ENCODE peak calls at places on chromosomes 6 and 20, in four cellular contexts. L is mammary epithelial cell, M is esophagus squamous epithelium, K is fibroblast of the aortic adventitia. E is an unnamed sample.

GRCh38 chr6:119921491-119922010 is 572.0 kb upstream of the MAN1A1 start:
- DNase-seq in L (no peak), M (no peak), K (no peak), E (no peak)

GRCh38 chr6:38306915-38307314 is 332.8 kb downstream of the BTBD9 start:
- DNase-seq in L (no peak), M (no peak), K (peak), E (no peak)

GRCh38 chr6:138719011-138719635 is 54.4 kb upstream of the CCDC28A start:
- DNase-seq in L (no peak), M (no peak), K (peak), E (no peak)

GRCh38 chr20:47353697-47354387 is 2.7 kb downstream of the ZMYND8 start:
- DNase-seq in L (no peak), M (no peak), K (peak), E (no peak)

GRCh38 chr6:119264854-119265397 is 84.6 kb downstream of the MAN1A1 start:
- DNase-seq in L (no peak), M (no peak), K (no peak), E (no peak)

GRCh38 chr20:51531712-51532456 is 10.6 kb downstream of the NFATC2 start:
- DNase-seq in L (no peak), M (no peak), K (no peak), E (no peak)

GRCh38 chr6:128171182-128171581 is 270.3 kb upstream of the THEMIS start:
- DNase-seq in L (no peak), M (no peak), K (no peak), E (no peak)

GRCh38 chr6:157860505-157860991 is 37.5 kb downstream of the SNX9 start:
- DNase-seq in L (no peak), M (no peak), K (no peak), E (no peak)

GRCh38 chr20:50019466-50020256 is 36.9 kb downstream of the SNAI1 start:
- DNase-seq in L (peak), M (no peak), K (no peak), E (no peak)

GRCh38 chr6:34565722-34566137 is 9.6 kb upstream of the SPDEF start:
- DNase-seq in L (no peak), M (no peak), K (no peak), E (no peak)

GRCh38 chr6:22219916-22220315 is 76.9 kb downstream of the PRL start:
- DNase-seq in L (no peak), M (no peak), K (no peak), E (no peak)

GRCh38 chr6:22218410-22218809 is 78.4 kb downstream of the PRL start:
- DNase-seq in L (no peak), M (no peak), K (no peak), E (peak)

GRCh38 chr6:22221211-22221610 is 75.6 kb downstream of the PRL start:
- DNase-seq in L (peak), M (no peak), K (no peak), E (no peak)

GRCh38 chr6:22221630-22222029 is 75.2 kb downstream of the PRL start:
- DNase-seq in L (peak), M (no peak), K (peak), E (no peak)

GRCh38 chr6:22222469-22222868 is 74.4 kb downstream of the PRL start:
- DNase-seq in L (no peak), M (no peak), K (no peak), E (peak)
- H3K4me3 ChIP-seq in L (no peak), M (no peak), K (no peak), E (no peak)

GRCh38 chr20:56975838-56976237 is 290.6 kb downstream of the BMP7 start:
- DNase-seq in L (no peak), M (no peak), K (no peak), E (no peak)

GRCh38 chr20:56979125-56979524 is 287.3 kb downstream of the BMP7 start:
- DNase-seq in L (no peak), M (no peak), K (no peak), E (no peak)

GRCh38 chr20:56978475-56978874 is 288.0 kb downstream of the BMP7 start:
- DNase-seq in L (no peak), M (no peak), K (no peak), E (no peak)

GRCh38 chr20:56974499-56975250 is 291.8 kb downstream of the BMP7 start:
- DNase-seq in L (peak), M (no peak), K (no peak), E (peak)
- TF ChIP-seq CTCF in L (peak), M (peak), K (peak), E (peak)

DNA sequence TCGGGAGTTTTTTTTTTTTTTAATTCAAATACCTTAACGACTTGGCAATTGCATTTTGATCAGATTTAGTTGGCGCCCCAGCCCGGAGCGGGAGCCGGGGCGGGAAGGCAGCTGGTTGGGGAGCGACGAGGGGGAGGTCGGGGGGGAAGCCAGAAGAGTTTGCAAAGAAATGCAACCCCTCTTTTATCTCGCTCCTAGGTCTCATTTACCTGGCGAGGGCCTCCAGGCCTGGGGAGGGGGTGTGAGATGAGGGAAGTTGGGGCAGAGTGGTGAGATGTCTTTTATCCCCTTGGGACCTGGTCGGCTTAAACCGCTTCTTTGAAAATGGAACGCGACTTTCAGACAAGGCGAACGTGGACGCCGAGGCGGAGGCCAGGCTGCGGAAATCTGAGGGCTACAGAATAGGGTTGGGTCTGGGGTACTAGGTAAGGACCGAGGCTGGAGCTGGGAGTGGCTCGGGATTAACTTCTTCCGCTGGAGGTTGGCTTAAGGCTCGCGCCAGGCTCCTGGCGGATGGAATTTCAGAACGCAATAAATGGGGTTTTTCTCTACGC is 40.3 kb downstream of the NCR2 start:
- DNase-seq in L (no peak), M (no peak), K (no peak), E (peak)
- H3K4me3 ChIP-seq in L (no peak), M (no peak), K (no peak), E (peak)

GRCh38 chr6:1479601-1480236 is 90.3 kb downstream of the FOXF2 start:
- DNase-seq in L (no peak), M (no peak), K (peak), E (no peak)

GRCh38 chr6:1481326-1481725 is 92.0 kb downstream of the FOXF2 start:
- DNase-seq in L (peak), M (no peak), K (peak), E (no peak)

GRCh38 chr6:1477432-1478090 is 88.2 kb downstream of the FOXF2 start:
- DNase-seq in L (peak), M (no peak), K (peak), E (no peak)

GRCh38 chr6:1482381-1483166 is 93.2 kb downstream of the FOXF2 start:
- DNase-seq in L (peak), M (no peak), K (no peak), E (no peak)

DNA sequence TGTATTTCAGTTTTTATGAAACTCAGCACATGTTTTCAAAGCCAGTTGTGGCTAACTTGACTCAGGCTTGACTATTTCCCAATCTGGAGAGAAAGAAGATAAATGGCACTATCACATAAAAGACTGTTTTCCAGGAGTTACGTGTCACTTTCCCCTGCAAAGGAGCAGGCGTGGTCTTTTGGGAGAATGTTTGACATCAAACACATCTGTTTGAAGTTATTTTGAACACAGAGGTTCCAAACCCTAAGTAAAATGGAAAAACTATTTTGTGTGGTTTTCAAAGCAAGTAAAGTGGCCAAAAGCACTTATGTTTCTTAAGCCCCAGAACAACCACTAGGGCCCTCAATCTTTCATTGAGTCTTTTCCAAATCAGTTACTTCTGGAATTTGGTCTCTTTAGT is 89.7 kb downstream of the FOXF2 start:
- DNase-seq in L (peak), M (no peak), K (peak), E (no peak)
- TF ChIP-seq CTCF in L (no peak), M (no peak), K (peak), E (no peak)

GRCh38 chr6:44297063-44298038 is 15.8 kb downstream of the AARS2 start:
- DNase-seq in L (peak), M (no peak), K (peak), E (peak)
- H3K4me3 ChIP-seq in L (peak), M (peak), K (peak), E (peak)

GRCh38 chr20:31934968-31935764 is 16.7 kb downstream of the PDRG1 start:
- DNase-seq in L (no peak), M (no peak), K (no peak), E (peak)
- TF ChIP-seq CTCF in L (no peak), M (no peak), K (no peak), E (peak)

DNA sequence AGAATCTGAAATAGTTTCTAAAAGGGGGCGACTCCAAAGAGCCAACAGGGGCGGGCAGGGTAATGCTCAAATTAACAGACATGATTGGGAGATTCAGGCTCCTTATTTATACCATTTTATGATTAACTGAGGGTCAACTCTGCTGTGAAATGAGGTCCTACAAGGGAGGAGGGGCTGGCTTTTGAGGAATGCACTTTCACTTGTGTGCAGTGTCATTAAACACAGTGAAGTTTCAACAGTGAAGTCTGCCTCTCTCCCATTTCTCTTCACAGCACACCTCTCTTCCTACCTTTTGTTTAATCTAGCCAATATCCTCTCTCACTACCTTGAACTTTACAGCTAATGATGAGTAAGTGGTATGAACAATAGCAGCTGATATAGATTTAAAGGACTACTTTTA is 557.3 kb upstream of the CITED2 start:
- DNase-seq in L (no peak), M (no peak), K (no peak), E (no peak)
- H3K4me3 ChIP-seq in L (no peak), M (no peak), K (no peak), E (no peak)

GRCh38 chr6:16136536-16137450 is 7.9 kb downstream of the MYLIP start:
- DNase-seq in L (peak), M (no peak), K (peak), E (no peak)

GRCh38 chr6:16141514-16141913 is 12.6 kb downstream of the MYLIP start:
- DNase-seq in L (no peak), M (no peak), K (no peak), E (no peak)

GRCh38 chr6:16140607-16141006 is 11.7 kb downstream of the MYLIP start:
- DNase-seq in L (no peak), M (no peak), K (no peak), E (peak)

GRCh38 chr6:16137451-16137801 is 8.5 kb downstream of the MYLIP start:
- DNase-seq in L (no peak), M (no peak), K (no peak), E (no peak)

GRCh38 chr6:16139541-16139940 is 10.7 kb downstream of the MYLIP start:
- DNase-seq in L (no peak), M (no peak), K (peak), E (no peak)
- TF ChIP-seq CTCF in L (no peak), M (no peak), K (no peak), E (no peak)

DNA sequence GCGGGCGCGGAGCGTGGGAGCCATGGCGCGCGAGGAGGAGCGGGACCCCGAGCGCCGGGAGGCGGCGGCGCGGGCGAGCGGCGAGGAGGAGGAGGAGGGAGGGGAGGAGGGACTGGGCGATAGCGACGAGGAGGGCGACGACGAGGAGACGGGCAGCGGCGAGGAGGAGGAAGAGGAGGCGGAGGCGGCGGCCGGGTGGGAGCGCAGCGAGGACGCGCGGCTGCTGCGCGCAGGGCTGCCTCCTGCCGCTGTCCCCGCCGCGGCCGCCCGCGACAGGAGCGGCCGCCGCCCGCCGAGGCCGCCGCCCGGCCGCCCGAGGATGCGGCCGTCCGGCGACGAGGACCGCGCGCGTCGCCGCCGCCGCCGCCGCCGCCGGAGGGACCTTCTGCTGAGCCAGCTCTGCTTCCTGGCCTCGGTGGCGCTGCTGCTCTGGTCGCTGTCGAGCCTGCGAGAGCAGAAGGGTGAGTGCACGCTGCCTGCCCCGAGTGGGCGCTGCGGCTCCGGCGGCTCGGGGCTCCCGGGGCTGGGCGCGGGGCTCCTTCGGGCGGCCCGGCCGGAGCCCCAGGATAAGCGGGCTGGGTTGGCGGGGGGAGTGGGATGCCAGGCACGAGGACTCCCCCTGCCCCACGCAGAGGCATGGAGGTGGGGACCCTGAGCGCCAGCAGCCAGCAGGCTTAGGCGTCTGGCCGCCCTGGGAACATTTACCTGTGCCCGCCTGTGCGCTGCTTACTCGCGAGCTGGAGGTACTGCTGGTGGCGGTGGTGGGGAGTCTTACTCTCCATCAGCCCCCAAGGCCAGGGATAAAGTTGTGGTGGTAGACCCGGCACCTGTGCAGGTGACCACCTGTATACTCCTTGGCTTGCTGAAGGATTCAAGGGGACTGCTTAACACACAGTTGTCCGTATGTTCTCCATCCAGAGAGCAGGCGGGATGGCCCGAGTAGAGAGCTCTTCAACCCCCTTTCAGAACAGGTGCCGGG is at the start of gene SLC24A3:
- DNase-seq in L (peak), M (no peak), K (no peak), E (peak)
- H3K4me3 ChIP-seq in L (peak), M (peak), K (peak), E (no peak)

GRCh38 chr20:35708502-35708901 is 9.3 kb downstream of the ROMO1 start:
- DNase-seq in L (no peak), M (no peak), K (no peak), E (no peak)
- TF ChIP-seq CTCF in L (no peak), M (no peak), K (no peak), E (no peak)